ENCODE peak calls at places on chromosomes 1 and 21, in seven cellular contexts. K is CD4-positive, alpha-beta memory T cell; J is thoracic aorta; V is PC-3; D is mesenchymal stem cell; I is psoas muscle; Q is SK-N-SH. M is an unnamed sample.

GRCh38 chr1:200428482-200429205 is 18.8 kb upstream of the ZNF281 start:
- DNase-seq in I (no peak), D (peak; percentile 47), V (peak; percentile 62), K (no peak), Q (no peak), J (no peak), M (no peak)

GRCh38 chr1:237891979-237892378 is 1.3 kb upstream of the ZP4 start:
- DNase-seq in D (no peak), Q (no peak), K (no peak), I (no peak), J (no peak), V (peak; percentile 40), M (no peak)

GRCh38 chr1:155979525-155980343 is 1.4 kb upstream of the ARHGEF2 start:
- DNase-seq in I (no peak), V (no peak), D (no peak), J (no peak), K (no peak), Q (no peak), M (peak; percentile 53)

GRCh38 chr1:16614361-16615252 is 1.2 kb upstream of the NBPF1 start:
- DNase-seq in J (no peak), K (no peak), Q (peak; percentile 53), V (no peak), D (no peak), I (peak; percentile 54), M (no peak)

GRCh38 chr1:78176448-78176847 is 130.7 kb downstream of the GIPC2 start:
- DNase-seq in J (no peak), V (peak; percentile 90), D (peak; percentile 34), I (no peak), K (no peak), Q (no peak), M (peak; percentile 56)

GRCh38 chr1:21511579-21512522 is 2.6 kb downstream of the ALPL start:
- DNase-seq in K (no peak), J (no peak), D (peak; percentile 94), Q (no peak), I (peak; percentile 77), V (no peak), M (peak; percentile 92)

GRCh38 chr1:23720256-23720995 is 22.8 kb upstream of the ELOA start:
- DNase-seq in I (no peak), Q (no peak), D (peak; percentile 45), V (no peak), K (peak; percentile 31), J (no peak), M (no peak)

GRCh38 chr1:223702735-223703667 is 9.3 kb upstream of the CAPN2 start:
- DNase-seq in Q (no peak), J (no peak), I (no peak), K (no peak), V (peak; percentile 98), D (peak; percentile 91), M (peak; percentile 52)

GRCh38 chr1:206111528-206111927 is 5.7 kb downstream of the AVPR1B start:
- DNase-seq in V (no peak), D (no peak), I (no peak), K (no peak), Q (no peak), J (no peak), M (no peak)

GRCh38 chr1:27609210-27609555 is 5.2 kb upstream of the AHDC1 start:
- DNase-seq in J (no peak), V (no peak), I (no peak), K (no peak), D (peak; percentile 65), Q (no peak), M (no peak)

GRCh38 chr1:201632364-201632952 is 93.5 kb downstream of the NAV1 start:
- DNase-seq in I (no peak), J (no peak), Q (no peak), D (no peak), V (no peak), K (no peak), M (no peak)
- H3K9me3 ChIP-seq in I (no peaks in the 10 kb centered on the region), J (no peaks in the 10 kb centered on the region), Q (no peaks in the 10 kb centered on the region), D (no peaks in the 10 kb centered on the region), V (no peaks in the 10 kb centered on the region), K (no peaks in the 10 kb centered on the region), M (no peaks in the 10 kb centered on the region)

DNA sequence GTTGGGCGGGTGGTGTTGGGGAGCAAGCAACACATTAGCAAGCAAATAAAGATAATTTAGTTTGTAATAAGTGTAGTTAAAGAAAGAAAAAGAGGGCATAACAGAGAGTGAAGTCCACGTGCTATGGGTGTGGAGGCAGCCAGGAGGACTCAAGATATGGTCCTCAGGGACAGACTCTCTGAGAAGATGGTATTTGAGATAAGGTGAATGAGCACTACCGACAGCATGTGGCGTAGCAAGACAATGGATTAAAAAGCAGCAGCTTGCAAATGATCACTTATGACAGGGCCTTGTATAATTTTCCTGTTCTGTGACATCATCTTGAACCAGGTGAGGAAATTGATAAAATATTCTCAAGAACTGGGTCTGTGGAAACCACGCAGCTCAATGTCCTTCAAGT is 487.8 kb downstream of the PCP4 start:
- DNase-seq in Q (no peak), J (no peak), K (no peak), D (no peak), I (no peak), V (no peak), M (no peak)
- H3K9me3 ChIP-seq in Q (no peaks in the 10 kb centered on the region), J (no peaks in the 10 kb centered on the region), K (no peaks in the 10 kb centered on the region), D (peaks cover 3% of the 10 kb centered on the region), I (no peaks in the 10 kb centered on the region), V (peaks cover 25% of the 10 kb centered on the region), M (no peaks in the 10 kb centered on the region)

GRCh38 chr1:89687254-89687653 is 54.3 kb downstream of the LRRC8C start:
- DNase-seq in K (no peak), J (no peak), V (no peak), D (no peak), I (no peak), Q (no peak), M (no peak)
- H3K9me3 ChIP-seq in K (no peaks in the 10 kb centered on the region), J (no peaks in the 10 kb centered on the region), V (no peaks in the 10 kb centered on the region), D (no peaks in the 10 kb centered on the region), I (no peaks in the 10 kb centered on the region), Q (no peaks in the 10 kb centered on the region), M (no peaks in the 10 kb centered on the region)

GRCh38 chr1:228094432-228095016 is 8.6 kb downstream of the C1orf35 start:
- DNase-seq in Q (peak; percentile 10), D (no peak), I (peak; percentile 19), K (no peak), V (no peak), J (no peak), M (no peak)
- H3K9me3 ChIP-seq in Q (no peaks in the 10 kb centered on the region), D (peaks cover 8% of the 10 kb centered on the region), I (peaks cover 8% of the 10 kb centered on the region), K (peaks cover 10% of the 10 kb centered on the region), V (no peaks in the 10 kb centered on the region), J (peaks cover 9% of the 10 kb centered on the region), M (peaks cover 27% of the 10 kb centered on the region)

DNA sequence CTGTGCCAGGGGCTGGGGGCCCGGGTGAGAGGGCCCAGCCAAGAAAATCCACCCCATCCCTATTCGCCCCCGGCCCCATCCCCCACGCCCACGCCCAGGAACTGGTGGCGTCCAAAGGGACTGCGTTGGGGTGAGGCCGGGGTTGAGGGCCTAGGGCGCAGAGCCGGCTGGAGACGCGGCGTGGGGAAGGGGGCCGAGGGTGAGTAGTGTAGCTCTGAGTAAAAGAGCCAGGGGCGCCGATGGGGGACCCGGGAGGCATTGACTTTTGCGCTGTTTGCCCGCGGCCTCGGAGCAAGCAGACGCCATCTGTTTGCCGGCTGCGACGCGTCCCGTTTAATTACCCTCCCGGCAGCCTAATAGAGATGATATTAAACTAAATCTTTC is 3.5 kb upstream of the DMRTA2 start:
- DNase-seq in I (no peak), Q (peak; percentile 52), D (no peak), J (no peak), K (no peak), V (no peak), M (no peak)
- H3K9me3 ChIP-seq in I (no peaks in the 10 kb centered on the region), Q (no peaks in the 10 kb centered on the region), D (no peaks in the 10 kb centered on the region), J (no peaks in the 10 kb centered on the region), K (no peaks in the 10 kb centered on the region), V (no peaks in the 10 kb centered on the region), M (no peaks in the 10 kb centered on the region)

M was measured in MG63.